ENCODE peak calls at places on chromosomes 16 and 17, in ten cellular contexts. G is activated CD4-positive, alpha-beta T cell treated with anti-CD3 and anti-CD28 coated beads, Interleukin-2, amount 10 ng/mL, durations not matched to agents 7 days and 5 days; Y is stimulated activated CD8-positive, alpha-beta memory T cell treated with anti-CD3 and anti-CD28 coated beads, Interleukin-12 subunit alpha, Interleukin-12 subunit beta, amount 100 ng/mL, for 4 hours; E is substantia nigra; X is MM.1S; P is AG20443; I is HT1080; Q is GM10248; M is AG04450; B is stromal cell of bone marrow. A is an unnamed sample.

GRCh38 chr16:5024632-5025031 is 9.1 kb downstream of the NAGPA start:
- DNase-seq in G (no peak), Y (no peak), E (no peak), X (peak; percentile 55), P (no peak), I (peak; percentile 59), Q (no peak), M (no peak), B (no peak), A (no peak)

GRCh38 chr17:55215711-55216110 is 49.0 kb upstream of the HLF start:
- DNase-seq in G (no peak), Y (no peak), E (no peak), X (no peak), P (no peak), I (no peak), Q (no peak), M (no peak), B (no peak), A (no peak)

GRCh38 chr16:3698941-3699340 is 18.4 kb downstream of the TRAP1 start:
- DNase-seq in G (peak; percentile 20), Y (no peak), E (no peak), X (no peak), P (no peak), I (no peak), Q (no peak), M (no peak), B (no peak), A (no peak)

GRCh38 chr17:75619506-75620431 is 13.5 kb upstream of the SMIM5 start:
- DNase-seq in G (peak; percentile 35), Y (no peak), E (no peak), X (peak; percentile 30), P (peak; percentile 60), I (peak; percentile 74), Q (peak; percentile 59), M (peak; percentile 11), B (no peak), A (no peak)

GRCh38 chr16:10868562-10869469 is 8.2 kb upstream of the CIITA start:
- DNase-seq in G (no peak), Y (no peak), E (no peak), X (peak; percentile 59), P (no peak), I (no peak), Q (peak; percentile 78), M (no peak), B (no peak), A (no peak)

GRCh38 chr17:82603981-82604448 is 44.2 kb downstream of the WDR45B start:
- DNase-seq in G (peak; percentile 61), Y (no peak), E (no peak), X (no peak), P (no peak), I (no peak), Q (no peak), M (no peak), B (no peak), A (no peak)

GRCh38 chr17:78961571-78961970 is 18.2 kb downstream of the LGALS3BP start:
- DNase-seq in G (no peak), Y (no peak), E (no peak), X (no peak), P (no peak), I (no peak), Q (no peak), M (no peak), B (no peak), A (no peak)

GRCh38 chr17:40431231-40431602 is 12.0 kb upstream of the IGFBP4 start:
- DNase-seq in G (no peak), Y (no peak), E (no peak), X (no peak), P (no peak), I (no peak), Q (no peak), M (no peak), B (no peak), A (no peak)

GRCh38 chr17:50487213-50488096 is 8.8 kb downstream of the RSAD1 start:
- DNase-seq in G (no peak), Y (no peak), E (no peak), X (no peak), P (no peak), I (peak; percentile 79), Q (no peak), M (no peak), B (no peak), A (no peak)

GRCh38 chr16:81823111-81823510 is 44.0 kb downstream of the PLCG2 start:
- DNase-seq in G (no peak), Y (no peak), E (no peak), X (peak; percentile 63), P (no peak), I (no peak), Q (peak; percentile 65), M (no peak), B (no peak), A (no peak)